ENCODE peak calls at places on chromosomes 16 and 17, in five cellular contexts. One of them, this sample, is unnamed.

GRCh38 chr17:78351449-78352006 is 8.3 kb downstream of the SOCS3 start:
- DNase-seq in uterus: peak; percentile 100
- DNase-seq in heart left ventricle: peak; percentile 90
- DNase-seq in body of pancreas: peak; percentile 91
- DNase-seq in A549: no peak
- DNase-seq in this sample: no peak

GRCh38 chr17:41663451-41664171 is 25.1 kb upstream of the EIF1 start:
- DNase-seq in uterus: no peak
- DNase-seq in body of pancreas: no peak
- DNase-seq in heart left ventricle: no peak
- DNase-seq in A549: no peak
- DNase-seq in this sample: peak; percentile 23

GRCh38 chr17:57394375-57394774 is 138.1 kb downstream of the MSI2 start:
- DNase-seq in uterus: no peak
- DNase-seq in heart left ventricle: no peak
- DNase-seq in body of pancreas: no peak
- DNase-seq in A549: no peak
- DNase-seq in this sample: no peak

GRCh38 chr16:12176051-12176450 is 199.5 kb downstream of the SNX29 start:
- DNase-seq in A549: no peak
- DNase-seq in uterus: no peak
- DNase-seq in heart left ventricle: no peak
- DNase-seq in body of pancreas: no peak
- DNase-seq in this sample: no peak

GRCh38 chr17:1108560-1108809 is 71.3 kb downstream of the ABR start:
- DNase-seq in A549: no peak
- DNase-seq in uterus: no peak
- DNase-seq in body of pancreas: no peak
- DNase-seq in heart left ventricle: peak; percentile 48
- DNase-seq in this sample: no peak

GRCh38 chr17:79778504-79779087 is 648 bp downstream of the CBX2 start:
- DNase-seq in body of pancreas: no peak
- DNase-seq in uterus: no peak
- DNase-seq in heart left ventricle: no peak
- DNase-seq in A549: no peak
- DNase-seq in this sample: peak; percentile 27

GRCh38 chr17:77496401-77496801 is 355.6 kb downstream of the SEC14L1 start:
- DNase-seq in body of pancreas: no peak
- DNase-seq in heart left ventricle: no peak
- DNase-seq in A549: no peak
- DNase-seq in uterus: peak; percentile 15
- DNase-seq in this sample: no peak

GRCh38 chr17:82408938-82409318 is 9.2 kb upstream of the HEXD start:
- DNase-seq in uterus: no peak
- DNase-seq in heart left ventricle: no peak
- DNase-seq in A549: no peak
- DNase-seq in body of pancreas: no peak
- DNase-seq in this sample: no peak

GRCh38 chr17:16444258-16444886 is 29.0 kb downstream of the TRPV2 start:
- DNase-seq in heart left ventricle: no peak
- DNase-seq in A549: no peak
- DNase-seq in body of pancreas: peak; percentile 66
- DNase-seq in uterus: no peak
- DNase-seq in this sample: no peak

GRCh38 chr17:31820691-31821435 is 38.2 kb downstream of the COPRS start:
- DNase-seq in uterus: no peak
- DNase-seq in A549: no peak
- DNase-seq in body of pancreas: no peak
- DNase-seq in heart left ventricle: no peak
- DNase-seq in this sample: no peak

DNA sequence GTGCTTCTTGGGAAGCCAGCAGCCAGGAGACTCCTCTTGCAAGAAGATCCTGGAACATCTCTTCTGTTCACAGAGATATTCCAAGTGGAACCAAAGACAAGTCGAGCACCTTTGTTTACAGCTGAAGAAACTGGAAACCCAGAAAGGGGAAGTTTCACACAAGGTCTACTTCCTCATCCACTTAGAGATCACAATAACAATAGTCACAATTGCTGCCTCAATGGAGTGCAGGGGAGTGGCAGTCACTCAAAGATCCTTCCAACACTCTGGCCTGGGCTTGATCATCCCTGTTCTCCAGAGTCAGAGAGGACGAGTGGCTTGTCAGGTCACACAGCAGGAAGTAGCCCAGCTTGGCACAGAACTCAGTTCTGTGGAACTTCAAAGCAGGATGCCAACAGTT is 46.9 kb upstream of the SIAH1 start:
- DNase-seq in A549: no peak
- DNase-seq in body of pancreas: peak; percentile 12
- DNase-seq in uterus: no peak
- DNase-seq in heart left ventricle: no peak
- DNase-seq in this sample: no peak
- TF ChIP-seq POLR2A in A549: no peak
- TF ChIP-seq POLR2A in body of pancreas: no peak
- TF ChIP-seq POLR2A in uterus: no peak
- TF ChIP-seq POLR2A in heart left ventricle: no peak
- TF ChIP-seq POLR2A in this sample: no peak

GRCh38 chr16:60727856-60728255 is 1308.4 kb downstream of the CDH8 start:
- DNase-seq in uterus: no peak
- DNase-seq in heart left ventricle: no peak
- DNase-seq in body of pancreas: no peak
- DNase-seq in A549: no peak
- DNase-seq in this sample: no peak

GRCh38 chr16:60731329-60731728 is 1304.9 kb downstream of the CDH8 start:
- DNase-seq in uterus: no peak
- DNase-seq in heart left ventricle: no peak
- DNase-seq in A549: no peak
- DNase-seq in body of pancreas: no peak
- DNase-seq in this sample: no peak

DNA sequence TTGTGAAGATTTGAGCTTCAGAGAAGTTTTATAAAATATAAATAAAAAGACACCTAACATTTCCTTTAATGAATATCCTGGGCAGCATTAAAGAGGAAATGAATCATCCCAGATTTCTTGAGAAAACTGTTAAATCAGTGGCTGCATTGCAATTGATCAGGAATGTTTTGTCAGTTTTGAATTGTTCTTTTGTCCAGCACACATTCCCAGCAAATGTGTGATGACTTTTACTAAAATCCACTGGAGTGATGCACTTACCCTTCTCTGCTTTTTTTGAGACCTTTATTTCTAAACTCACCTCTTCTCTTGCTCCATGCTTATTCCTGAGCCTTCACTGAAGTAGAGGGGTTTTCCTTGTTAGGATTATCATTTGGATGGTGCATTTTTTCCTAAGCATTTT is 1307.2 kb downstream of the CDH8 start:
- DNase-seq in heart left ventricle: no peak
- DNase-seq in uterus: no peak
- DNase-seq in body of pancreas: no peak
- DNase-seq in A549: no peak
- DNase-seq in this sample: no peak
- TF ChIP-seq POLR2A in heart left ventricle: no peak
- TF ChIP-seq POLR2A in uterus: no peak
- TF ChIP-seq POLR2A in body of pancreas: no peak
- TF ChIP-seq POLR2A in A549: no peak
- TF ChIP-seq POLR2A in this sample: no peak

GRCh38 chr17:6212766-6213165 is 142.6 kb downstream of the WSCD1 start:
- DNase-seq in A549: no peak
- DNase-seq in heart left ventricle: no peak
- DNase-seq in body of pancreas: no peak
- DNase-seq in uterus: no peak
- DNase-seq in this sample: no peak
- TF ChIP-seq POLR2A in A549: no peak
- TF ChIP-seq POLR2A in heart left ventricle: no peak
- TF ChIP-seq POLR2A in body of pancreas: no peak
- TF ChIP-seq POLR2A in uterus: no peak
- TF ChIP-seq POLR2A in this sample: no peak

GRCh38 chr17:50865060-50865867 is 890 bp downstream of the TOB1 start:
- DNase-seq in A549: no peak
- DNase-seq in heart left ventricle: peak; percentile 75
- DNase-seq in uterus: peak; percentile 55
- DNase-seq in body of pancreas: peak; percentile 71
- DNase-seq in this sample: peak; percentile 84
- TF ChIP-seq POLR2A in A549: no peak
- TF ChIP-seq POLR2A in heart left ventricle: no peak
- TF ChIP-seq POLR2A in uterus: peak; percentile 47
- TF ChIP-seq POLR2A in body of pancreas: peak; percentile 58
- TF ChIP-seq POLR2A in this sample: peak; percentile 49

GRCh38 chr17:21129023-21129681 is 2.4 kb downstream of the DHRS7B start:
- DNase-seq in A549: peak; percentile 54
- DNase-seq in heart left ventricle: peak; percentile 35
- DNase-seq in body of pancreas: peak; percentile 24
- DNase-seq in uterus: peak; percentile 32
- DNase-seq in this sample: peak; percentile 16

GRCh38 chr17:21125862-21126261 is 902 bp upstream of the DHRS7B start:
- DNase-seq in uterus: no peak
- DNase-seq in A549: no peak
- DNase-seq in heart left ventricle: no peak
- DNase-seq in body of pancreas: no peak
- DNase-seq in this sample: peak; percentile 11

GRCh38 chr17:21124096-21124495 is 2.7 kb upstream of the DHRS7B start:
- DNase-seq in A549: no peak
- DNase-seq in heart left ventricle: no peak
- DNase-seq in body of pancreas: no peak
- DNase-seq in uterus: no peak
- DNase-seq in this sample: no peak

GRCh38 chr17:21127508-21128077 is 829 bp downstream of the DHRS7B start:
- DNase-seq in body of pancreas: no peak
- DNase-seq in uterus: no peak
- DNase-seq in A549: no peak
- DNase-seq in heart left ventricle: no peak
- DNase-seq in this sample: no peak

DNA sequence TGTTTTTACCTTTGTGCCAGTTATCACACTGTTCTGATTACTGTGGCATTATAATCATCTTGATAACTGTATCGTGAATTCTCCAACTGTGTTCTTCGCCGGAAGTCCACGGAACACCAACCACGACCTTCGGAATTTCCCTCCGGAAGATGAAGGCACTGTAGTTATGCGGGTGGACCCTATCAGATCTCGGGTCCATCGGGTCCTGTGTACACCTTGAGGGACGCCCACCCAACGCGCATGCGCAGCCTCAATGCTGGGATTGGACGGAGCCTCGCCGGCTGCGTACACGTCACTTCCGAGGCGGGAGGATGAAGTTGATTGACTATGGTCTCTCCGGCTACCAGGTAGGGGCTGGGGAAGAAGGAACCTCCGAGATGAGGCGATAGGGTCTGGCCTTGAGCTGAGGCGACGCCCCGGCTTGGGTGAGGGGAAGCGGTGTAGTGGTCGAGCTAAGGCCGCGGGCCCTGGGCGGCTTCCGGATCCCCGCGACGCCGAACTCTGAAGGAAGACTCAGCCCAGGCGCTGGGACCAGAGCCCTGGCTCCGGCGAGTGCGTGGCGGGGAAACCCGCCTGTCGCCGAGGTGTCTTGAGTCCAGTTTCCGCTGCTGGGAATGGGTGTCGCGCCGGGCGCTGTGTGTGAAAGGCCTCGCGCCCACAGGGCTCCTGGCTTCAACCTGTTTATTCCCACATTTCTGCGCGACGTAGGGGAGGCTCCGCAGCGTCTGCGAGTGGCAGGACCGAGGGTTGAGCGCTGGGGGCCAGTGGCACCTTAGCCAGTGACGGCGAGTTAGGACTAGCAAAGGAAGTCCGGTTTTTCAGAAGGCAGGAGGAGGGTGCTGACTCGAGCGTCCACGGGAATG is at the start of gene DHRS7B:
- DNase-seq in body of pancreas: peak; percentile 97
- DNase-seq in uterus: peak; percentile 96
- DNase-seq in A549: peak; percentile 99
- DNase-seq in heart left ventricle: peak; percentile 95
- DNase-seq in this sample: peak; percentile 98
- TF ChIP-seq POLR2A in body of pancreas: peak; percentile 79
- TF ChIP-seq POLR2A in uterus: peak; percentile 74
- TF ChIP-seq POLR2A in A549: peak; percentile 89
- TF ChIP-seq POLR2A in heart left ventricle: peak; percentile 68
- TF ChIP-seq POLR2A in this sample: peak; percentile 86

GRCh38 chr17:66444001-66444400 is 141.6 kb downstream of the PRKCA start:
- DNase-seq in uterus: no peak
- DNase-seq in body of pancreas: no peak
- DNase-seq in heart left ventricle: no peak
- DNase-seq in A549: no peak
- DNase-seq in this sample: no peak
- TF ChIP-seq POLR2A in uterus: no peak
- TF ChIP-seq POLR2A in body of pancreas: no peak
- TF ChIP-seq POLR2A in heart left ventricle: no peak
- TF ChIP-seq POLR2A in A549: no peak
- TF ChIP-seq POLR2A in this sample: no peak

DNA sequence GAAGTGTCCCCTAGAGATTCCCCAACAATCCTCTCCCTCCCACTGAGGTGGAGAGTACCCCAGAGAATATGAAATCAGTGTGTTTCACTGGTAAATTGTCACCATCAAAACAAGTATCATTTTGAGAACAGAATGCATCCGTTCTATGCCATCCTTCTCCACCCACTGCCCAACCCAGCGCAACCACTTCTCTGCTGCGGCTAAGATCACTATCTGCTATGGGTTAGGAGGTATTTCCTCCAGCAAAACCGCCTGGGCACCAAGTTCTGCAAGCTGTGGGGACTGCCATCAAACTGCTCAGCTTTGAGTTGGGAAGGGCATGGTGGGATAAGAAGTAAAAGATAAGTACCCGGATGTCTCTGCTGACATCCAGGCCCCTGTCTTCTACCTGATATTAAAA is 24.4 kb downstream of the CNTNAP1 start:
- DNase-seq in body of pancreas: no peak
- DNase-seq in heart left ventricle: no peak
- DNase-seq in A549: no peak
- DNase-seq in uterus: no peak
- DNase-seq in this sample: no peak
- TF ChIP-seq POLR2A in body of pancreas: no peak
- TF ChIP-seq POLR2A in heart left ventricle: no peak
- TF ChIP-seq POLR2A in A549: no peak
- TF ChIP-seq POLR2A in uterus: no peak
- TF ChIP-seq POLR2A in this sample: no peak

This sample was measured in erythroblast.